ENCODE peak calls at places on chromosomes 5 and 9, in four cellular contexts. Z is hepatocyte, H is fibroblast of lung, C is mammary epithelial cell. Q is an unnamed sample.

GRCh38 chr5:125481506-125482455 is 735.3 kb upstream of the ZNF608 start:
- DNase-seq in H (no peak), Z (no peak), C (no peak), Q (no peak)

GRCh38 chr5:127601601-127602000 is 47.3 kb upstream of the CTXN3 start:
- DNase-seq in Z (no peak), C (no peak), H (no peak), Q (no peak)

GRCh38 chr5:84688566-84688965 is 303.9 kb upstream of the EDIL3 start:
- DNase-seq in Z (no peak), H (peak), C (peak), Q (no peak)

GRCh38 chr5:125856949-125857348 is 566.3 kb upstream of the GRAMD2B start:
- DNase-seq in Z (no peak), H (no peak), C (no peak), Q (no peak)

GRCh38 chr9:74499111-74499601 is 2.0 kb downstream of the RORB start:
- DNase-seq in Z (peak), H (peak), C (peak), Q (no peak)

GRCh38 chr5:64947031-64947430 is 178.3 kb downstream of the CWC27 start:
- DNase-seq in Z (peak), C (peak), H (peak), Q (no peak)

GRCh38 chr5:998276-998974 is 10.2 kb upstream of the NKD2 start:
- DNase-seq in H (no peak), Z (no peak), C (no peak), Q (no peak)

GRCh38 chr5:172380261-172380991 is 73.9 kb downstream of the SH3PXD2B start:
- DNase-seq in Z (no peak), C (no peak), H (no peak), Q (no peak)

GRCh38 chr9:133370680-133371079 is 5.2 kb downstream of the SURF4 start:
- DNase-seq in H (no peak), Z (no peak), C (no peak), Q (no peak)

GRCh38 chr9:73714294-73714693 is 562.6 kb downstream of the ANXA1 start:
- DNase-seq in C (peak), Z (no peak), H (peak), Q (no peak)

GRCh38 chr9:116549786-116550660 is 137.1 kb upstream of the TRIM32 start:
- DNase-seq in C (no peak), Z (no peak), H (peak), Q (no peak)

GRCh38 chr9:125995706-125996105 is 248.5 kb downstream of the PBX3 start:
- DNase-seq in H (no peak), C (no peak), Z (no peak), Q (no peak)

GRCh38 chr9:73979894-73980264 is 517.3 kb upstream of the RORB start:
- DNase-seq in Z (no peak), H (no peak), C (no peak), Q (no peak)

GRCh38 chr5:33850100-33850594 is 41.6 kb downstream of the ADAMTS12 start:
- DNase-seq in Z (no peak), H (peak), C (peak), Q (no peak)

GRCh38 chr9:93307468-93308157 is 123.7 kb downstream of the WNK2 start:
- DNase-seq in C (no peak), Z (no peak), H (no peak), Q (no peak)

GRCh38 chr5:133265720-133266575 is 214.1 kb downstream of the HSPA4 start:
- DNase-seq in Z (no peak), C (no peak), H (peak), Q (no peak)

GRCh38 chr5:93100976-93101375 is 480.0 kb downstream of the NR2F1-AS1 start:
- DNase-seq in C (no peak), Z (no peak), H (peak), Q (no peak)

GRCh38 chr9:74951725-74952151 is 974 bp downstream of the C9orf40 start:
- DNase-seq in Z (peak), C (peak), H (peak), Q (peak)

GRCh38 chr5:41181691-41182564 is 31.4 kb downstream of the C6 start:
- DNase-seq in C (no peak), H (no peak), Z (no peak), Q (no peak)

GRCh38 chr5:14528926-14529325 is 52.7 kb upstream of the OTULINL start:
- DNase-seq in H (no peak), C (no peak), Z (no peak), Q (no peak)

GRCh38 chr9:112537561-112537960 is 50.9 kb downstream of the KIAA1958 start:
- DNase-seq in Z (no peak), H (no peak), C (no peak), Q (no peak)

GRCh38 chr5:159338143-159338542 is 7.9 kb upstream of the IL12B start:
- DNase-seq in Z (no peak), C (peak), H (no peak), Q (no peak)

GRCh38 chr9:129751841-129752801 is 721 bp downstream of the PTGES start:
- DNase-seq in Z (no peak), H (no peak), C (peak), Q (no peak)

GRCh38 chr9:137744632-137745183 is 125.9 kb downstream of the EHMT1 start:
- DNase-seq in Z (no peak), C (no peak), H (no peak), Q (no peak)

GRCh38 chr5:179858586-179859427 is at the start of gene MRNIP:
- DNase-seq in C (peak), H (peak), Z (peak), Q (peak)

DNA sequence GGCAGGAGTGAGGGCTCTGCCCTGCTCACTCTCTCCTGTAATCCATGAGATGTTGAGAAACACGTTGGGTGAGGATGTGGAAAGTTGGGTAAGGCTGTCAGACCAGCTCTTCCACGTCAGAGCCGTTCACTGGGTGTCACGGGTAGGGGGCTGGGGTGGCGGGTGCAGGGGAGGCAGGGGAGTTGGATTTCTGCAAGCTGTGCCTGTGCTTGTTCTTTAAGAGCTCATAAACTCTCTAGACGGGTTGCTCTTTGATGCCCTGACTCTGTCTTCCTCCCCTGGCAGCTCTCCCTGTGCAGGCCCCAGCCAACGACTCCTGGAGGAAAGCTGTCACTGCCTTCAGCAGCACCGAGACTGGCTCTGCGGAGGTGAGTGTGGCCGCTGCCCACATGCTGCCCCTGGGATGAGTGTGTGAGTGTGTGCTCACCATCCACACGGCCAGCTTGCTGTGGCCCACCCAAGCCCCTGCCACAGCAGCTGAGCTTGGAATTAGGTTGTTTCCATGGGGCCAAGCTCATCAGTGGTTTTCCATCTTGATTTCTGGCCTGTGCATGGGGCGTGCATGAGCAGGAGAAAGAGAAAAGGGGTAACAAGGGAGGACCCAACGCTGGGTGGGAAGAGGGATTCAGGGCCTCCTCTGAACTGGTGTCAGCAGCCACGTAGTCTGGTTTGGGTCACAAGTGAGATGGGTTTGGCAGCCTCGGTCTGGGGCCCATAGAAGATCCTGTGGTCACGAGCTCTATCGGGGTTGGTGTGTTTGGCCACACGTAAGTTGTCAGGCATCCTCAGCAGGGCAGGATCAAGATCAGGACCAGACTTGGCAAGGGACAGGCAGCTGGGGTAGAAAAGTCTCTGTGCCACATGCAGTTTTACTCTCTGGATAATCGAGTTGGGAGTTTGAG is 21.0 kb upstream of the POMT1 start:
- DNase-seq in H (no peak), Z (peak), C (no peak), Q (no peak)
- H3K27ac ChIP-seq in H (no peak), Z (peak), C (no peak), Q (no peak)

GRCh38 chr5:24749701-24750100 is 104.9 kb upstream of the CDH10 start:
- DNase-seq in Z (no peak), C (no peak), H (peak), Q (no peak)

GRCh38 chr5:24747327-24747726 is 102.5 kb upstream of the CDH10 start:
- DNase-seq in Z (no peak), H (no peak), C (no peak), Q (no peak)

GRCh38 chr5:24750356-24750755 is 105.6 kb upstream of the CDH10 start:
- DNase-seq in C (no peak), H (no peak), Z (no peak), Q (no peak)
- H3K4me2 ChIP-seq in C (no peak), H (no peak), Z (no peak), Q (no peak)

GRCh38 chr9:127185931-127186781 is 63.7 kb upstream of the ANGPTL2 start:
- DNase-seq in C (no peak), H (peak), Z (peak), Q (no peak)

GRCh38 chr9:127188396-127188795 is 66.0 kb upstream of the ANGPTL2 start:
- DNase-seq in Z (no peak), C (no peak), H (no peak), Q (no peak)

GRCh38 chr9:127185181-127185580 is 62.7 kb upstream of the ANGPTL2 start:
- DNase-seq in Z (no peak), C (no peak), H (no peak), Q (no peak)

GRCh38 chr9:127186799-127187198 is 64.4 kb upstream of the ANGPTL2 start:
- DNase-seq in H (no peak), Z (no peak), C (no peak), Q (no peak)

GRCh38 chr9:127187231-127187956 is 65.0 kb upstream of the ANGPTL2 start:
- DNase-seq in Z (peak), H (peak), C (peak), Q (no peak)
- H3K27ac ChIP-seq in Z (peak), H (peak), C (no peak), Q (no peak)

GRCh38 chr9:86099695-86100364 is 472 bp upstream of the GOLM1 start:
- DNase-seq in C (peak), H (peak), Z (peak), Q (no peak)
- H3K4me2 ChIP-seq in C (peak), H (peak), Z (peak), Q (no peak)

DNA sequence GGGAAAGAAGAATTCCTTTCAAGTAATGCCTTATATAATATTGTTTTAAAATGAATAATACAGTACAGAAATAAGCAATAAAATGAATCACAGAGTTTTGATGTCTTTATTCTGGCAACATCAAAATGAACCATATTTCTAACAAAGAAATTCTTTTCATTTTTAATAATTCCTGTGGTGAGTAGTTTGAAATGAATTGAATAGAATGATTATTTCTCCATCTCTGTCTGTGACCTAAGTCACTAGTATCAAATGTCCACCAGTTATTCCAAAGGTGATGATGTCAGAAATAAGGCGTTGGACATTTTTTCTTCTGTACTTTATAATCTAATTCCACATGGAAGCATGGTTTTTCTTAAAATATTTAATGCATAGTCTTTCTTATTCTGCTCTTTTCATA is 106.2 kb downstream of the ADAMTSL1 start:
- DNase-seq in Z (no peak), C (no peak), H (peak), Q (no peak)
- H3K27ac ChIP-seq in Z (no peak), C (no peak), H (no peak), Q (no peak)

DNA sequence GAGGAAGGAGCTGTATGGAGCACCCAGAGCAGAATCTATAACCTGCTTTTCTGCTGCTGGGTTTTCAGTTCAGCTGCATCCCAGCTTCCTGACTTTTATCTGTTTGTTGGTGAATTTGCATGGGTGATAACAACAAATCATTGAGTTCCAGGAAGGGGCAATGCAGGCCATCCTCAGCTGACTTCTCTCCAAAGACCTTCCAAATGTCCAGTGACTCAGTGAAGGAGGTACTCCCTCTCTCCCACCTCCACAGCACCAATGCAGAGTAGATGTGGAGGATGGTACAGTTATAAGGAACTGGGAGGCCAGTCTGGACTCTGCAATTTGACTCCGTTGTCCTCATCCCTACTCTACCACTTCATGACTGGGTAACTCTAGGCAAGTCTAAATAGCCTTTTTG is 1.7 kb upstream of the TXN start:
- DNase-seq in Z (no peak), C (no peak), H (no peak), Q (no peak)
- H3K4me2 ChIP-seq in Z (peak), C (peak), H (peak), Q (peak)

GRCh38 chr5:55923177-55923872 is 71.4 kb downstream of the IL6ST start:
- DNase-seq in C (no peak), Z (no peak), H (no peak), Q (no peak)
- H3K27ac ChIP-seq in C (no peak), Z (no peak), H (no peak), Q (no peak)